ENCODE peak calls at places on chromosomes 6 and 20, in ten cellular contexts. A, E, R, O, K, P, N, F, U and Y are unnamed samples.

GRCh38 chr20:49583669-49584417 is 15.9 kb upstream of the PTGIS start:
- DNase-seq in A (peak; percentile 41), E (peak; percentile 100), R (no peak), O (peak; percentile 8), K (no peak), P (peak; percentile 8), N (peak; percentile 94), F (no peak), U (peak; percentile 80), Y (peak; percentile 64)

GRCh38 chr6:150208606-150209352 is 65.9 kb downstream of the PPP1R14C start:
- DNase-seq in A (no peak), E (no peak), R (no peak), O (no peak), K (no peak), P (peak; percentile 73), N (no peak), F (no peak), U (no peak), Y (no peak)

GRCh38 chr20:11847827-11848226 is 69.9 kb upstream of the BTBD3 start:
- DNase-seq in A (no peak), E (no peak), R (no peak), O (no peak), K (no peak), P (peak; percentile 68), N (no peak), F (no peak), U (no peak), Y (no peak)

GRCh38 chr6:90088009-90088408 is 193.7 kb downstream of the GJA10 start:
- DNase-seq in A (peak; percentile 79), E (peak; percentile 53), R (no peak), O (peak; percentile 97), K (no peak), P (no peak), N (peak; percentile 71), F (no peak), U (no peak), Y (peak; percentile 91)

GRCh38 chr6:123986938-123987337 is 183.3 kb downstream of the NKAIN2 start:
- DNase-seq in A (no peak), E (no peak), R (no peak), O (no peak), K (no peak), P (no peak), N (no peak), F (no peak), U (no peak), Y (no peak)

GRCh38 chr6:2718334-2719052 is 32.2 kb downstream of the MYLK4 start:
- DNase-seq in A (no peak), E (peak; percentile 42), R (no peak), O (no peak), K (no peak), P (no peak), N (peak; percentile 59), F (peak; percentile 64), U (no peak), Y (no peak)

GRCh38 chr6:10414766-10415592 is at the start of gene TFAP2A:
- DNase-seq in A (peak; percentile 72), E (peak; percentile 73), R (no peak), O (peak; percentile 96), K (no peak), P (no peak), N (peak; percentile 42), F (no peak), U (no peak), Y (peak; percentile 70)

GRCh38 chr6:11848852-11849731 is 70.5 kb upstream of the ADTRP start:
- DNase-seq in A (peak; percentile 57), E (peak; percentile 34), R (no peak), O (peak; percentile 35), K (no peak), P (peak; percentile 78), N (peak; percentile 34), F (no peak), U (no peak), Y (no peak)

GRCh38 chr20:14343658-14344057 is 6.2 kb upstream of the FLRT3 start:
- DNase-seq in A (no peak), E (no peak), R (no peak), O (no peak), K (no peak), P (no peak), N (no peak), F (no peak), U (no peak), Y (no peak)

GRCh38 chr6:23559587-23560343 is 566.2 kb upstream of the NRSN1 start:
- DNase-seq in A (no peak), E (no peak), R (no peak), O (no peak), K (no peak), P (no peak), N (no peak), F (no peak), U (no peak), Y (no peak)

GRCh38 chr6:6629416-6629815 is 40.9 kb downstream of the LY86 start:
- DNase-seq in A (peak; percentile 33), E (no peak), R (no peak), O (no peak), K (no peak), P (no peak), N (peak; percentile 25), F (no peak), U (no peak), Y (no peak)

GRCh38 chr6:34527751-34528670 is 28.1 kb downstream of the SPDEF start:
- DNase-seq in A (no peak), E (no peak), R (no peak), O (no peak), K (no peak), P (no peak), N (no peak), F (no peak), U (no peak), Y (no peak)